ENCODE peak calls at places on chromosome 19, in ten cellular contexts. One of them, this sample, is unnamed.

GRCh38 chr19:46383846-46384245 is 29.5 kb downstream of the CCDC8 start:
- DNase-seq in kidney: peak
- DNase-seq in PC-3: no peak
- DNase-seq in breast epithelium: no peak
- DNase-seq in lower lobe of right lung: peak
- DNase-seq in WERI-Rb-1: no peak
- DNase-seq in psoas muscle: no peak
- DNase-seq in IMR-90: no peak
- DNase-seq in A673: no peak
- DNase-seq in cardiac muscle cell: no peak
- DNase-seq in this sample: no peak

GRCh38 chr19:35488677-35489076 is 1.6 kb downstream of the KRTDAP start:
- DNase-seq in kidney: no peak
- DNase-seq in PC-3: no peak
- DNase-seq in breast epithelium: no peak
- DNase-seq in lower lobe of right lung: no peak
- DNase-seq in WERI-Rb-1: no peak
- DNase-seq in psoas muscle: no peak
- DNase-seq in IMR-90: no peak
- DNase-seq in A673: no peak
- DNase-seq in cardiac muscle cell: no peak
- DNase-seq in this sample: no peak

GRCh38 chr19:49999371-50000010 is 25.7 kb downstream of the VRK3 start:
- DNase-seq in kidney: no peak
- DNase-seq in PC-3: no peak
- DNase-seq in breast epithelium: no peak
- DNase-seq in lower lobe of right lung: no peak
- DNase-seq in WERI-Rb-1: no peak
- DNase-seq in psoas muscle: no peak
- DNase-seq in IMR-90: no peak
- DNase-seq in A673: no peak
- DNase-seq in cardiac muscle cell: no peak
- DNase-seq in this sample: no peak

GRCh38 chr19:52171321-52172169 is at the start of gene ZNF836:
- DNase-seq in kidney: peak
- DNase-seq in PC-3: peak
- DNase-seq in breast epithelium: peak
- DNase-seq in lower lobe of right lung: peak
- DNase-seq in WERI-Rb-1: peak
- DNase-seq in psoas muscle: peak
- DNase-seq in IMR-90: peak
- DNase-seq in A673: peak
- DNase-seq in cardiac muscle cell: peak
- DNase-seq in this sample: peak

GRCh38 chr19:5394907-5395505 is 54.4 kb upstream of the PTPRS start:
- DNase-seq in kidney: no peak
- DNase-seq in PC-3: no peak
- DNase-seq in breast epithelium: no peak
- DNase-seq in lower lobe of right lung: no peak
- DNase-seq in WERI-Rb-1: no peak
- DNase-seq in psoas muscle: no peak
- DNase-seq in IMR-90: no peak
- DNase-seq in A673: no peak
- DNase-seq in cardiac muscle cell: no peak
- DNase-seq in this sample: no peak

GRCh38 chr19:47230122-47230920 is 678 bp downstream of the BBC3 start:
- DNase-seq in kidney: peak
- DNase-seq in PC-3: no peak
- DNase-seq in breast epithelium: peak
- DNase-seq in lower lobe of right lung: peak
- DNase-seq in WERI-Rb-1: peak
- DNase-seq in psoas muscle: peak
- DNase-seq in IMR-90: peak
- DNase-seq in A673: no peak
- DNase-seq in cardiac muscle cell: peak
- DNase-seq in this sample: no peak

GRCh38 chr19:50666346-50667176 is 17.3 kb downstream of the C19orf81 start:
- DNase-seq in kidney: peak
- DNase-seq in PC-3: no peak
- DNase-seq in breast epithelium: no peak
- DNase-seq in lower lobe of right lung: no peak
- DNase-seq in WERI-Rb-1: no peak
- DNase-seq in psoas muscle: no peak
- DNase-seq in IMR-90: no peak
- DNase-seq in A673: no peak
- DNase-seq in cardiac muscle cell: no peak
- DNase-seq in this sample: no peak

GRCh38 chr19:7868671-7869452 is 5.3 kb downstream of the PRR36 start:
- DNase-seq in kidney: peak
- DNase-seq in PC-3: peak
- DNase-seq in breast epithelium: peak
- DNase-seq in lower lobe of right lung: peak
- DNase-seq in WERI-Rb-1: peak
- DNase-seq in psoas muscle: peak
- DNase-seq in IMR-90: peak
- DNase-seq in A673: peak
- DNase-seq in cardiac muscle cell: peak
- DNase-seq in this sample: no peak

GRCh38 chr19:55777528-55777927 is 8.6 kb downstream of the RFPL4AL1 start:
- DNase-seq in kidney: no peak
- DNase-seq in PC-3: peak
- DNase-seq in breast epithelium: no peak
- DNase-seq in lower lobe of right lung: no peak
- DNase-seq in WERI-Rb-1: peak
- DNase-seq in psoas muscle: no peak
- DNase-seq in IMR-90: no peak
- DNase-seq in A673: peak
- DNase-seq in cardiac muscle cell: no peak
- DNase-seq in this sample: no peak

GRCh38 chr19:1540353-1540925 is 16.6 kb downstream of the PLK5 start:
- DNase-seq in kidney: no peak
- DNase-seq in PC-3: no peak
- DNase-seq in breast epithelium: no peak
- DNase-seq in lower lobe of right lung: no peak
- DNase-seq in WERI-Rb-1: no peak
- DNase-seq in psoas muscle: no peak
- DNase-seq in IMR-90: no peak
- DNase-seq in A673: no peak
- DNase-seq in cardiac muscle cell: no peak
- DNase-seq in this sample: no peak
- H3K27ac ChIP-seq in kidney: no peak
- H3K27ac ChIP-seq in PC-3: no peak
- H3K27ac ChIP-seq in breast epithelium: peak
- H3K27ac ChIP-seq in lower lobe of right lung: no peak
- H3K27ac ChIP-seq in WERI-Rb-1: no peak
- H3K27ac ChIP-seq in psoas muscle: no peak
- H3K27ac ChIP-seq in IMR-90: no peak
- H3K27ac ChIP-seq in A673: no peak
- H3K27ac ChIP-seq in cardiac muscle cell: no peak
- H3K27ac ChIP-seq in this sample: no peak

GRCh38 chr19:10762656-10763055 is 44.8 kb downstream of the DNM2 start:
- DNase-seq in kidney: peak
- DNase-seq in PC-3: peak
- DNase-seq in breast epithelium: no peak
- DNase-seq in lower lobe of right lung: no peak
- DNase-seq in WERI-Rb-1: no peak
- DNase-seq in psoas muscle: no peak
- DNase-seq in IMR-90: no peak
- DNase-seq in A673: no peak
- DNase-seq in cardiac muscle cell: no peak
- DNase-seq in this sample: no peak
- H3K27ac ChIP-seq in kidney: peak
- H3K27ac ChIP-seq in PC-3: no peak
- H3K27ac ChIP-seq in breast epithelium: peak
- H3K27ac ChIP-seq in lower lobe of right lung: peak
- H3K27ac ChIP-seq in WERI-Rb-1: no peak
- H3K27ac ChIP-seq in psoas muscle: no peak
- H3K27ac ChIP-seq in IMR-90: no peak
- H3K27ac ChIP-seq in A673: no peak
- H3K27ac ChIP-seq in cardiac muscle cell: no peak
- H3K27ac ChIP-seq in this sample: peak

DNA sequence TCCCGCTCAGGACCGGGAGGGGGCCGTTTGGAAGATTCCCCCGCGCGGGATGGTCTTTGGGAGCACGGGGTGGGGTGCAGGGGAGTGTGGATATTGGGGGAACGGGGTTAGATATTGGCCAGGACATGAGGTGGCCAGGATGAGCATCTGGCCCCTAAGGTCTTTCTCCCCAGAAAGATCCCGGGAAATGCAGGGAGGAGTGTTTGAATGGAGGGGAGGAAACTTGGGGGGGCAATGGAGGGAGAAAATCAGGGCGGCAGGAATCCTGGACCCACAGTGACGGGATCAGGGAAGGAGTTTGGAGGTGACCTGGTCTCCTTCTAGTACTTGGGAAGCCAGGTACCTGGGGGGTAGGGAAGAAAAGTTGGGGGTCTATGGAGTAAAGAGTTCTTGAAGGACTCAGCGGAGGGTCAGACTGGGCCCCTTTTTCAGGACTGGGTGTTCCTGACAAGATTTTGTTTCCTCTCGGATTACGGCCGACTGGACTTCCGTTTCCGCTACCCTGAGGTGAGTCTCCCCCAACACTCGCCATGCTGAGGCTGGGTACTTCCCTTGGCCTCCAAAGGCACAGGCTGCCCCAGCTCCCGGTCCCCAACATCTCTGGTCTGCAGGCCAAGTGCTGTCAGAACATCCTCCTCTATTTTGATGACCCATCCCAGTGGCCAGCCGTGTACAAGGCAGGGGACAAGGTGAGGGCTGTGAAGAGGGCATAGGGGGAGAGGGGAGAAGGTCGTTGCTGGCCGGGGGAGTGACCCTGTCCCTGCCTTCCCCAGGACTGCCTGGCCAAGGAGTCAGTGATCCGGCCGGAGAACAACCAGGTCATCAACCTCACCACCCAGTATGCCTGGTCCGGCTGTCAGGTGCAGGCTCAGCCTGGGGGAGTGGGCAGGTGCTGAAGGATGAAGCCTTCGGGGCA is 989 bp downstream of the TMEM145 start:
- DNase-seq in kidney: no peak
- DNase-seq in PC-3: no peak
- DNase-seq in breast epithelium: no peak
- DNase-seq in lower lobe of right lung: no peak
- DNase-seq in WERI-Rb-1: no peak
- DNase-seq in psoas muscle: no peak
- DNase-seq in IMR-90: no peak
- DNase-seq in A673: no peak
- DNase-seq in cardiac muscle cell: no peak
- DNase-seq in this sample: no peak
- H3K27ac ChIP-seq in kidney: no peak
- H3K27ac ChIP-seq in PC-3: no peak
- H3K27ac ChIP-seq in breast epithelium: no peak
- H3K27ac ChIP-seq in lower lobe of right lung: no peak
- H3K27ac ChIP-seq in WERI-Rb-1: peak
- H3K27ac ChIP-seq in psoas muscle: no peak
- H3K27ac ChIP-seq in IMR-90: no peak
- H3K27ac ChIP-seq in A673: no peak
- H3K27ac ChIP-seq in cardiac muscle cell: no peak
- H3K27ac ChIP-seq in this sample: no peak

GRCh38 chr19:3149526-3150505 is 14.0 kb downstream of the GNA15 start:
- DNase-seq in kidney: no peak
- DNase-seq in PC-3: no peak
- DNase-seq in breast epithelium: no peak
- DNase-seq in lower lobe of right lung: no peak
- DNase-seq in WERI-Rb-1: no peak
- DNase-seq in psoas muscle: no peak
- DNase-seq in IMR-90: no peak
- DNase-seq in A673: no peak
- DNase-seq in cardiac muscle cell: no peak
- DNase-seq in this sample: no peak
- H3K27ac ChIP-seq in kidney: no peak
- H3K27ac ChIP-seq in PC-3: no peak
- H3K27ac ChIP-seq in breast epithelium: no peak
- H3K27ac ChIP-seq in lower lobe of right lung: no peak
- H3K27ac ChIP-seq in WERI-Rb-1: no peak
- H3K27ac ChIP-seq in psoas muscle: no peak
- H3K27ac ChIP-seq in IMR-90: no peak
- H3K27ac ChIP-seq in A673: no peak
- H3K27ac ChIP-seq in cardiac muscle cell: no peak
- H3K27ac ChIP-seq in this sample: no peak

GRCh38 chr19:42122691-42123607 is 9.3 kb downstream of the POU2F2 start:
- DNase-seq in kidney: no peak
- DNase-seq in PC-3: no peak
- DNase-seq in breast epithelium: no peak
- DNase-seq in lower lobe of right lung: no peak
- DNase-seq in WERI-Rb-1: no peak
- DNase-seq in psoas muscle: peak
- DNase-seq in IMR-90: no peak
- DNase-seq in A673: no peak
- DNase-seq in cardiac muscle cell: no peak
- DNase-seq in this sample: no peak
- H3K27ac ChIP-seq in kidney: no peak
- H3K27ac ChIP-seq in PC-3: no peak
- H3K27ac ChIP-seq in breast epithelium: no peak
- H3K27ac ChIP-seq in lower lobe of right lung: no peak
- H3K27ac ChIP-seq in WERI-Rb-1: peak
- H3K27ac ChIP-seq in psoas muscle: no peak
- H3K27ac ChIP-seq in IMR-90: peak
- H3K27ac ChIP-seq in A673: no peak
- H3K27ac ChIP-seq in cardiac muscle cell: no peak
- H3K27ac ChIP-seq in this sample: no peak